ENCODE peak calls at places on chromosome 15, in six cellular contexts. N is T-helper 2 cell, K is epithelial cell of esophagus, V is RPMI8226, D is HFFc6, O is SJSA1. X is an unnamed sample.

GRCh38 chr15:100172356-100173024 is 169.3 kb downstream of the ADAMTS17 start:
- DNase-seq in V (no peak), O (no peak), D (no peak), K (no peak), N (no peak), X (no peak)

GRCh38 chr15:99732268-99732641 is 982 bp downstream of the LYSMD4 start:
- DNase-seq in V (no peak), N (no peak), D (peak; percentile 23), K (no peak), O (no peak), X (no peak)

GRCh38 chr15:81085898-81086297 is 48.2 kb upstream of the CFAP161 start:
- DNase-seq in V (no peak), D (no peak), O (no peak), K (no peak), N (no peak), X (no peak)

GRCh38 chr15:68424754-68425390 is 7.1 kb downstream of the ITGA11 start:
- DNase-seq in O (no peak), V (no peak), D (no peak), N (no peak), K (no peak), X (no peak)

GRCh38 chr15:84981711-84982300 is at the start of gene PDE8A:
- DNase-seq in N (peak; percentile 37), D (peak; percentile 36), V (peak; percentile 54), O (peak; percentile 63), K (peak; percentile 50), X (peak; percentile 43)

GRCh38 chr15:70488002-70488605 is 275.3 kb downstream of the UACA start:
- DNase-seq in D (peak; percentile 54), K (peak; percentile 74), N (peak; percentile 66), V (peak; percentile 81), O (peak; percentile 68), X (peak; percentile 54)

GRCh38 chr15:70078578-70079417 is 18.9 kb downstream of the TLE3 start:
- DNase-seq in V (no peak), N (no peak), K (no peak), D (no peak), O (no peak), X (no peak)

GRCh38 chr15:48887144-48887543 is 9.2 kb downstream of the EID1 start:
- DNase-seq in D (no peak), V (no peak), N (no peak), K (peak; percentile 62), O (no peak), X (no peak)

GRCh38 chr15:63940956-63941620 is 105.2 kb downstream of the DAPK2 start:
- DNase-seq in V (no peak), N (no peak), K (no peak), O (no peak), D (no peak), X (no peak)

GRCh38 chr15:64148581-64148980 is 3.0 kb upstream of the SNX22 start:
- DNase-seq in N (no peak), D (no peak), V (no peak), O (no peak), K (no peak), X (no peak)

GRCh38 chr15:78194568-78194925 is 39.8 kb downstream of the ACSBG1 start:
- DNase-seq in K (no peak), V (peak; percentile 23), O (no peak), D (no peak), N (no peak), X (no peak)

GRCh38 chr15:73989001-73989798 is 2.9 kb downstream of the STOML1 start:
- DNase-seq in K (peak; percentile 84), D (peak; percentile 86), V (no peak), N (no peak), O (no peak), X (no peak)

GRCh38 chr15:44087578-44088190 is 107.4 kb downstream of the FRMD5 start:
- DNase-seq in N (no peak), V (no peak), O (no peak), K (peak; percentile 86), D (peak; percentile 87), X (no peak)

GRCh38 chr15:86038491-86038890 is 41.2 kb upstream of the AGBL1 start:
- DNase-seq in O (no peak), V (no peak), K (no peak), N (no peak), D (no peak), X (no peak)

GRCh38 chr15:62392411-62392810 is 227.3 kb upstream of the C2CD4B start:
- DNase-seq in V (no peak), O (no peak), N (no peak), D (peak; percentile 31), K (no peak), X (no peak)

GRCh38 chr15:61102281-61102680 is 126.8 kb downstream of the RORA start:
- DNase-seq in D (no peak), N (no peak), K (no peak), V (no peak), O (no peak), X (no peak)

GRCh38 chr15:22981336-22981840 is 1.2 kb upstream of the CYFIP1 start:
- DNase-seq in D (no peak), K (no peak), V (no peak), O (no peak), N (no peak), X (no peak)

GRCh38 chr15:95247068-95247984 is 1016.0 kb downstream of the MCTP2 start:
- DNase-seq in D (peak; percentile 99), N (no peak), K (peak; percentile 100), O (peak; percentile 91), V (no peak), X (no peak)

GRCh38 chr15:28896944-28897343 is 11.2 kb downstream of the APBA2 start:
- DNase-seq in O (peak; percentile 67), N (no peak), K (peak; percentile 54), D (peak; percentile 88), V (no peak), X (no peak)

GRCh38 chr15:63668601-63669000 is 71.4 kb downstream of the FBXL22 start:
- DNase-seq in K (no peak), N (no peak), O (no peak), V (no peak), D (no peak), X (no peak)

X was measured in T follicular helper cell.